ENCODE peak calls at places on chromosome 2, in nine cellular contexts. N, X, K, J, W, S, I, H and L are unnamed samples.

GRCh38 chr2:59658906-59659305 is 894.5 kb downstream of the BCL11A start:
- DNase-seq in H (no peak), S (no peak), I (no peak), W (no peak), X (no peak), J (no peak), N (peak; percentile 64), K (no peak), L (peak; percentile 65)

GRCh38 chr2:223613017-223613950 is 11.1 kb upstream of the SCG2 start:
- DNase-seq in W (peak; percentile 69), I (peak; percentile 99), J (peak; percentile 87), N (peak; percentile 98), X (peak; percentile 66), H (peak; percentile 97), S (peak; percentile 93), K (peak; percentile 54), L (peak; percentile 98)

GRCh38 chr2:212893216-212893615 is 258.2 kb downstream of the IKZF2 start:
- DNase-seq in N (no peak), S (no peak), W (no peak), H (no peak), J (no peak), X (no peak), K (no peak), I (no peak), L (no peak)

GRCh38 chr2:16031055-16031847 is 90.9 kb downstream of the MYCN start:
- DNase-seq in J (no peak), K (no peak), H (no peak), X (no peak), N (no peak), I (no peak), W (no peak), S (no peak), L (no peak)

GRCh38 chr2:234951386-234952269 is at the start of gene SH3BP4:
- DNase-seq in K (peak; percentile 87), I (peak; percentile 90), S (peak; percentile 51), H (no peak), W (peak; percentile 99), J (peak; percentile 93), X (peak; percentile 88), N (peak; percentile 71), L (peak; percentile 81)

GRCh38 chr2:70331012-70331411 is 29.1 kb upstream of the FAM136A start:
- DNase-seq in H (no peak), W (no peak), N (no peak), X (no peak), K (no peak), S (no peak), I (no peak), J (no peak), L (no peak)

GRCh38 chr2:239311132-239312040 is 89.4 kb downstream of the HDAC4 start:
- DNase-seq in H (no peak), W (no peak), J (peak; percentile 14), K (peak; percentile 35), I (peak; percentile 54), S (no peak), N (no peak), X (no peak), L (no peak)

GRCh38 chr2:181472990-181473389 is 15.8 kb downstream of the ITGA4 start:
- DNase-seq in H (no peak), S (no peak), J (no peak), N (no peak), W (no peak), X (no peak), I (no peak), K (no peak), L (no peak)

GRCh38 chr2:53208815-53209214 is 558.8 kb upstream of the CHAC2 start:
- DNase-seq in H (no peak), K (no peak), X (no peak), S (no peak), I (no peak), W (no peak), J (no peak), N (no peak), L (no peak)

GRCh38 chr2:53209679-53210473 is 557.7 kb upstream of the CHAC2 start:
- DNase-seq in W (no peak), H (no peak), S (no peak), K (no peak), X (no peak), N (no peak), I (no peak), J (no peak), L (peak; percentile 9)

GRCh38 chr2:53211201-53211774 is 556.3 kb upstream of the CHAC2 start:
- DNase-seq in S (no peak), K (no peak), H (no peak), J (no peak), X (no peak), W (no peak), N (no peak), I (no peak), L (no peak)

DNA sequence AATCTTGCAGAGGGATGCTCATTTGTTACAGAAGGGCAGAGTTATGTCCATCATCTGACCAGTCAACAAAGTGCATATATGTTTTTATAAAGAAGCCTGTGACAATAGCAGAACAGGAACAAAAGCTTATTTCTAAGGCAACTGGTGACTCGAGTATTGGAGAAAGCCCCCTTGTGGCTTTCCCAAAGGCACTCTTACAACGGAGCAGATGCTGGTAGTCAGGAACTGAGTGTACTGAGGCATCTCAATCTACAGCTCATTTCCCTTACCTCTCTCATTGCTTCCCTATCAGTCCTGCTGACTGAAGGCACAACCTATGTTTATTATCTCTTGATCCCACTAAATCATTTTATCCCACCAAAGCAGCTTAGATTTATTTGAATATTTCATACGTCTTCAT is 557.1 kb upstream of the CHAC2 start:
- DNase-seq in X (no peak), J (no peak), H (no peak), N (no peak), I (no peak), S (no peak), W (no peak), K (no peak), L (no peak)
- TF ChIP-seq CTCF in X (no peak), J (no peak), H (peak; percentile 35), N (no peak), I (no peak), S (peak; percentile 6), W (peak; percentile 25), K (no peak), L (no peak)

GRCh38 chr2:3596891-3597290 is 2.0 kb downstream of the COLEC11 start:
- DNase-seq in I (no peak), W (no peak), J (no peak), H (no peak), K (no peak), N (no peak), S (no peak), X (no peak), L (no peak)

GRCh38 chr2:3595409-3595808 is 497 bp downstream of the COLEC11 start:
- DNase-seq in K (no peak), X (no peak), H (no peak), I (no peak), S (no peak), W (peak; percentile 78), N (no peak), J (no peak), L (no peak)

GRCh38 chr2:3597567-3597966 is 2.7 kb downstream of the COLEC11 start:
- DNase-seq in N (no peak), S (no peak), J (no peak), X (no peak), H (no peak), W (no peak), K (no peak), I (no peak), L (no peak)

GRCh38 chr2:3595985-3596384 is 1.1 kb downstream of the COLEC11 start:
- DNase-seq in J (peak; percentile 9), S (no peak), I (no peak), W (peak; percentile 55), K (no peak), H (no peak), X (no peak), N (no peak), L (no peak)

DNA sequence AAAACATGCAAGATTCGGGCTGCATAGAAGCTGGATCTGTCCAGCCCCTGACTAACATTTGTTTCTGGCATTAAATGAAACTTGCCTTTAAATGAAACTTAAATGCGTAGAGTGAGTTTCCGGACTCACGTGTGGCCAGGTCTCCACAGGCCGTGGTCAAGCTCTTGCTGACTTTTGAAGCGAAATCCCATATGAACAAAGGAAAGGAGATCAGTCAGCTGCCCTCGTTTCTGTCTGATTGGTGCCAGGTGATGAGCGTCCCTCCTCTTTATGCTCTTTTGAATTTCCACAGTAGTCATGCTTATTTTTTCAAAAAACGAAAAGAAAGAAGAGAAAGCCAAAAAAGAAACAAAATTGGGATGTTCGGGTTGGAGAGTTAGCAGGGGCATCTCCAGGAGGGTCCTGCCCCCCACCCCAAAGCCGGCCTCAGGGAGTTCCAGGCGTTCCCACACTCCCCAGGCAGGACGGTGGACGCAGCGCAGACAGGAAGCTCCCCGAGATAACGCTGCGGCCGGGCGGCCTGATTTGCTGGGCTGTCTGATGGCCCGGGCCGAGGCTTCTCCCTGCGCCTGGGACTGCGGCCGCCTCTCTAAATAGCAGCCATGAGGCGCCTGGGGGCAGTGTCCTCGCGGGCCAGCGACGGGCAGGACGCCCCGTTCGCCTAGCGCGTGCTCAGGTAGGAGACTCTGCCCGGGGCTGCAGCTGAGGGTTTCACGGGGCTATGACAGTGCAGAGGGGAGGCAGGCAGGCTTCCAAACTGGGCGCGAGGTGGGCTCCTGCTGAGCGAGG is at the start of gene COLEC11:
- DNase-seq in J (peak; percentile 63), W (peak; percentile 96), H (no peak), X (peak; percentile 74), N (no peak), K (no peak), S (no peak), I (peak; percentile 45), L (peak; percentile 15)
- TF ChIP-seq CTCF in J (no peak), W (peak; percentile 38), H (peak; percentile 21), X (peak; percentile 41), N (no peak), K (no peak), S (peak; percentile 9), I (peak; percentile 14), L (peak; percentile 11)

GRCh38 chr2:18077724-18078123 is 199.3 kb downstream of the KCNS3 start:
- DNase-seq in J (no peak), W (no peak), X (no peak), N (peak; percentile 45), S (peak; percentile 20), H (peak; percentile 53), I (peak; percentile 76), K (no peak), L (no peak)

GRCh38 chr2:18073601-18074000 is 195.1 kb downstream of the KCNS3 start:
- DNase-seq in H (no peak), N (no peak), I (no peak), J (no peak), S (no peak), X (no peak), W (no peak), K (no peak), L (no peak)

GRCh38 chr2:18077211-18077610 is 198.7 kb downstream of the KCNS3 start:
- DNase-seq in K (no peak), X (no peak), W (no peak), S (no peak), J (no peak), H (no peak), N (no peak), I (no peak), L (no peak)

GRCh38 chr2:18074476-18074875 is 196.0 kb downstream of the KCNS3 start:
- DNase-seq in N (no peak), K (no peak), S (no peak), W (no peak), X (no peak), I (peak; percentile 44), J (no peak), H (no peak), L (peak; percentile 9)

GRCh38 chr2:18078206-18078605 is 199.7 kb downstream of the KCNS3 start:
- DNase-seq in K (no peak), S (no peak), X (no peak), W (no peak), H (no peak), I (no peak), J (no peak), N (no peak), L (no peak)
- TF ChIP-seq CTCF in K (no peak), S (no peak), X (no peak), W (no peak), H (no peak), I (no peak), J (no peak), N (no peak), L (no peak)

GRCh38 chr2:132407767-132408166 is 8.8 kb upstream of the GPR39 start:
- DNase-seq in S (no peak), I (no peak), K (no peak), J (no peak), W (no peak), X (no peak), N (no peak), H (no peak), L (no peak)
- TF ChIP-seq CTCF in S (no peak), I (no peak), K (no peak), J (no peak), W (no peak), X (no peak), N (no peak), H (no peak), L (no peak)